ENCODE peak calls at places on chromosomes 2 and 18, in four cellular contexts. M is psoas muscle, Q is DND-41, B is lung. N is an unnamed sample.

GRCh38 chr18:36348331-36348730 is 50.8 kb downstream of the FHOD3 start:
- DNase-seq in M (no peak), Q (no peak), B (no peak), N (no peak)

GRCh38 chr2:38947241-38948239 is 57.9 kb downstream of the ARHGEF33 start:
- DNase-seq in M (peak; percentile 58), Q (peak; percentile 74), B (peak; percentile 69), N (peak; percentile 59)

GRCh38 chr18:9431296-9431695 is 44.0 kb upstream of the RALBP1 start:
- DNase-seq in M (no peak), Q (no peak), B (no peak), N (no peak)

GRCh38 chr2:29518010-29518409 is 402.8 kb downstream of the CLIP4 start:
- DNase-seq in M (no peak), Q (no peak), B (no peak), N (no peak)

GRCh38 chr2:54806975-54807374 is 83.5 kb downstream of the EML6 start:
- DNase-seq in M (no peak), Q (no peak), B (no peak), N (no peak)

GRCh38 chr2:236814558-236814957 is 244.9 kb downstream of the ACKR3 start:
- DNase-seq in M (no peak), Q (no peak), B (no peak), N (no peak)

GRCh38 chr2:125853626-125854025 is 802.3 kb upstream of the GYPC start:
- DNase-seq in M (no peak), Q (no peak), B (no peak), N (no peak)

GRCh38 chr2:181354626-181355025 is 102.6 kb upstream of the ITGA4 start:
- DNase-seq in M (no peak), Q (no peak), B (no peak), N (no peak)

GRCh38 chr18:70113511-70113910 is 92.0 kb downstream of the RTTN start:
- DNase-seq in M (no peak), Q (no peak), B (no peak), N (no peak)

GRCh38 chr2:41955641-41956040 is 92.2 kb upstream of the PKDCC start:
- DNase-seq in M (no peak), Q (no peak), B (no peak), N (no peak)

GRCh38 chr2:1055014-1055595 is 104.5 kb downstream of the SNTG2 start:
- DNase-seq in M (no peak), Q (no peak), B (no peak), N (no peak)

GRCh38 chr2:96692094-96692971 is 47.5 kb downstream of the LMAN2L start:
- DNase-seq in M (no peak), Q (no peak), B (peak; percentile 78), N (no peak)

GRCh38 chr2:72145658-72146329 is 1.9 kb downstream of the CYP26B1 start:
- DNase-seq in M (no peak), Q (no peak), B (peak; percentile 24), N (peak; percentile 42)

GRCh38 chr2:130726614-130727180 is 2.2 kb upstream of the GPR148 start:
- DNase-seq in M (no peak), Q (no peak), B (no peak), N (no peak)

GRCh38 chr2:19059076-19059475 is 299.3 kb downstream of the OSR1 start:
- DNase-seq in M (no peak), Q (no peak), B (no peak), N (no peak)

GRCh38 chr2:47501374-47502200 is 98.6 kb downstream of the MSH2 start:
- DNase-seq in M (no peak), Q (peak; percentile 39), B (no peak), N (no peak)

GRCh38 chr2:62661263-62661635 is 44.3 kb upstream of the EHBP1 start:
- DNase-seq in M (no peak), Q (no peak), B (no peak), N (no peak)

GRCh38 chr2:218375212-218375611 is 6.9 kb upstream of the SLC11A1 start:
- DNase-seq in M (no peak), Q (no peak), B (no peak), N (no peak)

GRCh38 chr2:210432633-210433032 is 43.9 kb downstream of the LANCL1 start:
- DNase-seq in M (no peak), Q (no peak), B (no peak), N (no peak)

GRCh38 chr2:20544093-20544747 is 97.3 kb downstream of the RHOB start:
- DNase-seq in M (no peak), Q (no peak), B (no peak), N (no peak)

GRCh38 chr2:65240657-65241056 is 13.0 kb downstream of the ACTR2 start:
- DNase-seq in M (no peak), Q (no peak), B (no peak), N (no peak)

GRCh38 chr2:73386894-73387636 is 1.4 kb downstream of the ALMS1 start:
- DNase-seq in M (no peak), Q (no peak), B (no peak), N (no peak)

GRCh38 chr2:70978388-70979357 is at the start of gene ANKRD53:
- DNase-seq in M (peak; percentile 78), Q (no peak), B (peak; percentile 44), N (peak; percentile 62)

GRCh38 chr2:216989335-216990129 is 129.7 kb upstream of the TNP1 start:
- DNase-seq in M (no peak), Q (no peak), B (no peak), N (no peak)

GRCh38 chr2:197255550-197255949 is 55.0 kb downstream of the ANKRD44 start:
- DNase-seq in M (peak; percentile 74), Q (peak; percentile 61), B (peak; percentile 60), N (peak; percentile 51)

GRCh38 chr2:58089081-58089480 is 42.5 kb downstream of the VRK2 start:
- DNase-seq in M (no peak), Q (no peak), B (no peak), N (no peak)

GRCh38 chr18:58263055-58263732 is 219.2 kb downstream of the NEDD4L start:
- DNase-seq in M (no peak), Q (no peak), B (no peak), N (no peak)

GRCh38 chr18:67232991-67233390 is 283.5 kb downstream of the DSEL start:
- DNase-seq in M (no peak), Q (no peak), B (no peak), N (no peak)

GRCh38 chr2:239682518-239682917 is 281.7 kb upstream of the HDAC4 start:
- DNase-seq in M (no peak), Q (no peak), B (no peak), N (no peak)

GRCh38 chr2:37566517-37566961 is 104.9 kb downstream of the CDC42EP3 start:
- DNase-seq in M (no peak), Q (no peak), B (no peak), N (no peak)

GRCh38 chr2:200812122-200813022 is 662 bp downstream of the BZW1 start:
- DNase-seq in M (peak; percentile 91), Q (peak; percentile 73), B (peak; percentile 79), N (peak; percentile 51)

GRCh38 chr2:165837122-165837521 is 43.1 kb upstream of the GALNT3 start:
- DNase-seq in M (no peak), Q (no peak), B (no peak), N (no peak)

GRCh38 chr2:188787002-188787660 is 187.0 kb upstream of the COL3A1 start:
- DNase-seq in M (no peak), Q (no peak), B (no peak), N (no peak)

GRCh38 chr2:67216103-67216502 is 181.0 kb upstream of the ETAA1 start:
- DNase-seq in M (no peak), Q (no peak), B (no peak), N (no peak)

GRCh38 chr2:85577063-85577385 is 362 bp upstream of the VAMP8 start:
- DNase-seq in M (peak; percentile 6), Q (no peak), B (no peak), N (no peak)

GRCh38 chr2:85577386-85578242 is at the start of gene VAMP8:
- DNase-seq in M (peak; percentile 79), Q (no peak), B (peak; percentile 86), N (peak; percentile 54)

GRCh38 chr2:85579266-85579935 is 2.0 kb downstream of the VAMP8 start:
- DNase-seq in M (peak; percentile 58), Q (no peak), B (no peak), N (no peak)

GRCh38 chr2:85578243-85579180 is 1.1 kb downstream of the VAMP8 start:
- DNase-seq in M (peak; percentile 88), Q (no peak), B (peak; percentile 61), N (no peak)

DNA sequence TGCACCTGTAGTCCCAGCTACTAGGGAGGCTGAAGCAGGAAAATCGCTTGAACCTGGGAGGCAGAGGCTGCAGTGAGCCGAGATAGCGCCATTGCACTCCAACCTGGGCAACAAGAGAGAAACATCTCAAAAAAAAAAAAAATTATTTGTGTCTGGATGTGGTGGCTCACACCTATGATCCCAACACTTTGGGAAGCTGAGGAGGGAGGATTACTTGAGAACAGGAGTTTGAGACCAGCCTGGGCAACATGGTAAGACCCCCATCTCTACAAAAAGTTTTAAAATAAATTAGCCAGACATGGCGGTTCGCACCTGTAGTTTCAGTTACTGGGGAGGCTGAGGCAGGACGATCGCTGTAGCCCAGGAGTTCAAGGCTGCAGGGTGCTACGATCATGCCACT is 1.6 kb upstream of the VAMP8 start:
- DNase-seq in M (no peak), Q (no peak), B (no peak), N (no peak)
- H3K27ac ChIP-seq in M (no peak overlapping the region), Q (no peak overlapping the region), B (peak overlapping the region; percentile 35), N (no peak overlapping the region)

GRCh38 chr2:149661844-149662243 is 74.3 kb upstream of the MMADHC start:
- DNase-seq in M (no peak), Q (no peak), B (peak; percentile 34), N (no peak)
- H3K4me1 ChIP-seq in M (no peaks in the 10 kb centered on the region), Q (no peaks in the 10 kb centered on the region), B (no peaks in the 10 kb centered on the region), N (no peaks in the 10 kb centered on the region)

GRCh38 chr18:23274638-23275482 is 139.6 kb downstream of the CABLES1 start:
- DNase-seq in M (no peak), Q (no peak), B (no peak), N (no peak)

GRCh38 chr18:23273443-23273966 is 138.2 kb downstream of the CABLES1 start:
- DNase-seq in M (no peak), Q (no peak), B (no peak), N (no peak)

GRCh38 chr18:23269931-23270330 is 134.6 kb downstream of the CABLES1 start:
- DNase-seq in M (no peak), Q (no peak), B (no peak), N (no peak)

GRCh38 chr18:23270999-23271680 is 135.9 kb downstream of the CABLES1 start:
- DNase-seq in M (no peak), Q (no peak), B (no peak), N (no peak)

DNA sequence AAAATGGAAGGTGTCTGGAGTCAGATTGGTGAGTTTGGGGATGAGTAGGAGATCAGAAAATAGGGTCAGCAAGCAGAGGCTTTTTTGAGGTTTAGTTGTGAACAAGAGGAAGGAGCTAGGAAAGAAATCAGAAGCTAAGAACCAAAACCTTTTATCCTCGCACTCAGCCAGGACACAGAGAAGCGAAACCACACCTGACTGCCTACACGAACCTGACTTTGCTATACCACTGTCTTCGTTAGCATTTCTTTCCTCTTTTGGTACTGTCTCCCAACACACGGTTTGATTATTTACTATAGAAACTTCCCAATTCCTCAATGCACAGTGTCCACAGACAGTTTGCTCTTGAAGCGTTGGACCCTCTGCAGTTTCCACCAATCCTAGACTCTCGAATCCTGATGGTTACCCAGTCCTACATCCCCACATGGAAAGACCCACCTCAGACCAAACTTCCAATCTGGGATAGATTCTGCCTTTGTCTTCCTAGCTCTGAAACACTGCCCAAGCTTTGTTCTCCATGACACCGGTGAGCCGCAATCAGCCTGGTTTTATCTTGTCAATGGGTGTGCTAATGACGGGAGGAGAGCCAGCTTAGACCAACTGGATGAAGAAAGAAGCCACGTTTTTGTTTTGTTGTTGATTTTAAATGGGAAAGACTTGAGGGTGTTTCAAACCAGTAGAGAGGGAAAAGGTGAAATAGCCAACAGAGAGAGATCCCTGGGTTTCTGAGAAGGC is 137.4 kb downstream of the CABLES1 start:
- DNase-seq in M (no peak), Q (no peak), B (no peak), N (no peak)
- H3K9me3 ChIP-seq in M (no peaks in the 10 kb centered on the region), Q (peaks cover 9% of the 10 kb centered on the region), B (no peaks in the 10 kb centered on the region), N (no peaks in the 10 kb centered on the region)

GRCh38 chr2:5234563-5234962 is 457.6 kb upstream of the SOX11 start:
- DNase-seq in M (no peak), Q (no peak), B (no peak), N (no peak)
- H3K27ac ChIP-seq in M (no peak overlapping the region), Q (no peak overlapping the region), B (no peak overlapping the region), N (no peak overlapping the region)